ENCODE peak calls at places on chromosomes 12 and 14, in four cellular contexts. N, R, F and X are unnamed samples.

GRCh38 chr12:94954029-94954685 is 49.3 kb downstream of the NDUFA12 start:
- DNase-seq in N (no peak), R (no peak), F (peak; percentile 60), X (peak; percentile 61)

GRCh38 chr12:91380651-91381050 is 198.0 kb upstream of the DCN start:
- DNase-seq in N (no peak), R (no peak), F (no peak), X (no peak)

GRCh38 chr12:124461241-124461673 is 106.2 kb downstream of the NCOR2 start:
- DNase-seq in N (no peak), R (no peak), F (no peak), X (no peak)

GRCh38 chr12:13587721-13588389 is 391.3 kb downstream of the EMP1 start:
- DNase-seq in N (no peak), R (no peak), F (no peak), X (no peak)

GRCh38 chr12:80714055-80714454 is 2.7 kb upstream of the MYF5 start:
- DNase-seq in N (no peak), R (no peak), F (no peak), X (no peak)

GRCh38 chr14:27384124-27384523 is 786.3 kb upstream of the NOVA1 start:
- DNase-seq in N (no peak), R (no peak), F (no peak), X (no peak)

GRCh38 chr14:67515386-67516079 is 17.6 kb upstream of the PLEKHH1 start:
- DNase-seq in N (no peak), R (no peak), F (no peak), X (peak; percentile 37)

GRCh38 chr14:71362920-71363584 is 455.8 kb downstream of the PCNX1 start:
- DNase-seq in N (no peak), R (no peak), F (no peak), X (no peak)

GRCh38 chr12:95304673-95305198 is 87.1 kb downstream of the VEZT start:
- DNase-seq in N (no peak), R (no peak), F (no peak), X (no peak)

GRCh38 chr12:107130830-107131760 is 37.7 kb upstream of the CRY1 start:
- DNase-seq in N (no peak), R (no peak), F (no peak), X (no peak)

GRCh38 chr14:74955229-74955999 is at the start of gene PGF:
- DNase-seq in N (no peak), R (no peak), F (peak; percentile 76), X (peak; percentile 50)

GRCh38 chr14:103541944-103542544 is 13.0 kb downstream of the TRMT61A start:
- DNase-seq in N (no peak), R (no peak), F (no peak), X (no peak)

GRCh38 chr14:100887728-100888335 is 15.7 kb downstream of the RTL1 start:
- DNase-seq in N (no peak), R (no peak), F (no peak), X (no peak)

GRCh38 chr12:2876431-2877046 is 435 bp downstream of the FOXM1 start:
- DNase-seq in N (no peak), R (no peak), F (peak; percentile 40), X (peak; percentile 71)

GRCh38 chr12:41663487-41664258 is 475.6 kb downstream of the PDZRN4 start:
- DNase-seq in N (no peak), R (peak; percentile 28), F (no peak), X (peak; percentile 18)

GRCh38 chr12:4118601-4119156 is 154.9 kb upstream of the CCND2 start:
- DNase-seq in N (no peak), R (no peak), F (no peak), X (no peak)

GRCh38 chr12:88579941-88580871 is at the start of gene KITLG:
- DNase-seq in N (peak; percentile 53), R (peak; percentile 56), F (no peak), X (peak; percentile 84)

GRCh38 chr14:53999061-53999488 is 42.5 kb upstream of the BMP4 start:
- DNase-seq in N (no peak), R (peak; percentile 68), F (no peak), X (no peak)

GRCh38 chr12:18819471-18819870 is 81.6 kb downstream of the CAPZA3 start:
- DNase-seq in N (no peak), R (no peak), F (no peak), X (no peak)

GRCh38 chr12:111529424-111530368 is 69.4 kb downstream of the ATXN2 start:
- DNase-seq in N (peak; percentile 27), R (peak; percentile 58), F (peak; percentile 76), X (peak; percentile 74)

GRCh38 chr12:19409376-19409775 is 29.9 kb upstream of the AEBP2 start:
- DNase-seq in N (no peak), R (no peak), F (no peak), X (no peak)

GRCh38 chr12:69039881-69040280 is 106.9 kb upstream of the CPM start:
- DNase-seq in N (no peak), R (no peak), F (no peak), X (no peak)

GRCh38 chr12:119713551-119714031 is 45.7 kb downstream of the PRKAB1 start:
- DNase-seq in N (no peak), R (no peak), F (no peak), X (no peak)

GRCh38 chr12:27844427-27845090 is 64.5 kb upstream of the MANSC4 start:
- DNase-seq in N (no peak), R (peak; percentile 15), F (no peak), X (no peak)

GRCh38 chr14:35384386-35385041 is 20.0 kb downstream of the NFKBIA start:
- DNase-seq in N (no peak), R (peak; percentile 68), F (no peak), X (no peak)

GRCh38 chr12:4108803-4109345 is 164.7 kb upstream of the CCND2 start:
- DNase-seq in N (no peak), R (no peak), F (no peak), X (no peak)

GRCh38 chr14:35459779-35460178 is 55.2 kb upstream of the NFKBIA start:
- DNase-seq in N (no peak), R (no peak), F (no peak), X (no peak)

GRCh38 chr12:12007001-12007712 is 63.6 kb upstream of the BCL2L14 start:
- DNase-seq in N (no peak), R (no peak), F (no peak), X (no peak)

GRCh38 chr14:99033951-99034350 is 238.0 kb downstream of the BCL11B start:
- DNase-seq in N (no peak), R (no peak), F (no peak), X (no peak)

GRCh38 chr12:121713257-121714155 is 954 bp downstream of the TMEM120B start:
- DNase-seq in N (no peak), R (no peak), F (peak; percentile 49), X (no peak)

GRCh38 chr14:50003213-50004021 is 110.5 kb downstream of the ARF6 start:
- DNase-seq in N (no peak), R (peak; percentile 71), F (peak; percentile 94), X (peak; percentile 75)

GRCh38 chr12:91222746-91223145 is 40.1 kb upstream of the DCN start:
- DNase-seq in N (no peak), R (no peak), F (no peak), X (no peak)

GRCh38 chr14:65772901-65773574 is 360.5 kb downstream of the FUT8 start:
- DNase-seq in N (no peak), R (no peak), F (no peak), X (no peak)

GRCh38 chr14:70660967-70661871 is 19.5 kb downstream of the TTC9 start:
- DNase-seq in N (no peak), R (no peak), F (no peak), X (no peak)

GRCh38 chr12:28887591-28887990 is 261.5 kb upstream of the FAR2 start:
- DNase-seq in N (no peak), R (no peak), F (no peak), X (no peak)

GRCh38 chr12:40300490-40300889 is 75.7 kb downstream of the LRRK2 start:
- DNase-seq in N (no peak), R (no peak), F (no peak), X (peak; percentile 71)

GRCh38 chr14:99304208-99304607 is 32.2 kb upstream of the BCL11B start:
- DNase-seq in N (no peak), R (no peak), F (no peak), X (no peak)

GRCh38 chr14:94165744-94166143 is 8.4 kb upstream of the PPP4R4 start:
- DNase-seq in N (no peak), R (no peak), F (no peak), X (no peak)

GRCh38 chr12:27015730-27016076 is 1.5 kb upstream of the TM7SF3 start:
- DNase-seq in N (no peak), R (no peak), F (peak; percentile 19), X (peak; percentile 57)

GRCh38 chr14:46063872-46064271 is 587.7 kb downstream of the RPL10L start:
- DNase-seq in N (no peak), R (no peak), F (no peak), X (no peak)
- TF ChIP-seq CEBPB in N (no peak), R (no peak), F (no peak), X (no peak)

DNA sequence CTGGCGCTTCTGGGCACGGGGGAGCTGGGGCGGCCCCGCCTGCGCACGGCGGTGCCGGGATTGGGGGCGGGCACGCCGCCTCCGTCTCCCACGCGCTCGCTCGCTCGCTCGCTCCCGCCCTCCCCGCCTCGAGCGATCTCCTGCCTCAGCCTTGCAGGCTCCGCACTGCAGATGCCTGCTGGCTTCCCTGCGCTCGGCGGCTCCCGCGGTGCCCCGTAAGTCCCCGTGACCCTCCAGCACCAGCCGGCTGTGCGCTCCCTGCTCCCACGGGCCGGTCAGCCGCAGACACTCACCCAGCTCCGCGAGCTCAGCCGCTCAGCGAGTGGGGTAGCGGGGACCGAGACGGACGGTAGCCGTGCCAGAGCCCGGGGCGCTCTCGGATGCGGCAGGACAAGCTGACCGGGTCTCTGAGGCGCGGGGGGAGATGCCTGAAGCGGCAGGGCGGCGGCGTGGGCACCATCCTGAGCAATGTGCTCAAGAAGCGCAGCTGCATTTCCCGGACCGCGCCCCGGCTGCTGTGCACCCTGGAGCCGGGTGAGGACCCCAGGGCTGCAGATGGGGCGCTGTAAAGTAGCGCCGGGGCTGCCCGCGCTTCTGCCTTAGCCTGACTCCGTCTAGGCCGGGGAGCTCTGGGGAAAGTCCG is at the start of gene TBC1D30:
- DNase-seq in N (no peak), R (no peak), F (peak; percentile 15), X (no peak)
- TF ChIP-seq PHF8 in N (no peak), R (no peak), F (no peak), X (no peak)

GRCh38 chr12:14930299-14930698 is 8.0 kb downstream of the ERP27 start:
- DNase-seq in N (no peak), R (no peak), F (no peak), X (no peak)

GRCh38 chr12:14924541-14924940 is 13.8 kb downstream of the ERP27 start:
- DNase-seq in N (no peak), R (no peak), F (no peak), X (no peak)

GRCh38 chr12:14923944-14924343 is 14.4 kb downstream of the ERP27 start:
- DNase-seq in N (no peak), R (no peak), F (no peak), X (no peak)

GRCh38 chr12:14928946-14929345 is 9.4 kb downstream of the ERP27 start:
- DNase-seq in N (no peak), R (no peak), F (no peak), X (no peak)

GRCh38 chr12:14927267-14927666 is 11.1 kb downstream of the ERP27 start:
- DNase-seq in N (no peak), R (no peak), F (no peak), X (no peak)
- TF ChIP-seq JUN in N (no peak), R (no peak), F (no peak), X (no peak)

DNA sequence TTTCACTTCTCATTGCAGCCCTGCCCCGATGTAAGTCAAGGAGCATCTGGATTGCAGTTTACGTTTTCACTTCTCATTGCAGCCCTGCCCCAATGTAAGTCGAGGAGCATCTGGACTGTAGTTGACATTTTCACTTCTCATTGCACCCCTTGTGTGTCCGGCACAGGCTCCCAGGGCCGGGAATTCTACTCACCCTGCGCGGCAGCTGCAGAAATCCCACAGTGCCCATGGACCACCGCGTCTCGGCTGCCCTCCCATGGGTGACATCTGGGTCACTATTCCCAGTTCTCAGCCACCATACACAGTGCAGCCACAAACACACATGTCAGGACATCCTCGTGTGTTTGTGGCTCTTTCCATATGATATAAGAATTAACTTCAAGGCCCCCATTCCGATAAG is 378.5 kb downstream of the ADGRD1 start:
- DNase-seq in N (no peak), R (no peak), F (no peak), X (no peak)
- TF ChIP-seq CEBPB in N (no peak), R (no peak), F (no peak), X (no peak)